ENCODE peak calls at places on chromosomes 3 and 15, in six cellular contexts. M is cardiac fibroblast; G is memory B cell; I is skeletal muscle cell; R is posterior vena cava; O is activated effector memory CD4-positive, alpha-beta T cell treated with anti-CD3 and anti-CD28 coated beads, Interleukin-2, amount 50 U/mL, for 16 hours. K is an unnamed sample.

GRCh38 chr3:79558943-79559342 is 208.9 kb downstream of the ROBO1 start:
- DNase-seq in M (no peak), G (no peak), I (no peak), R (no peak), O (no peak), K (no peak)

GRCh38 chr15:63156708-63157065 is 590 bp downstream of the RPS27L start:
- DNase-seq in M (peak; percentile 58), G (no peak), I (no peak), R (no peak), O (peak; percentile 64), K (peak; percentile 69)

GRCh38 chr3:65177879-65178484 is 490.2 kb upstream of the ADAMTS9 start:
- DNase-seq in M (peak; percentile 60), G (no peak), I (no peak), R (no peak), O (no peak), K (peak; percentile 30)

GRCh38 chr3:7781395-7781794 is 720.2 kb upstream of the LMCD1 start:
- DNase-seq in M (no peak), G (no peak), I (no peak), R (no peak), O (no peak), K (no peak)

GRCh38 chr15:52636459-52636858 is 42.7 kb downstream of the ATOSA start:
- DNase-seq in M (no peak), G (no peak), I (no peak), R (no peak), O (no peak), K (no peak)

GRCh38 chr3:38297947-38298711 is 16.0 kb downstream of the SLC22A14 start:
- DNase-seq in M (peak; percentile 46), G (no peak), I (no peak), R (no peak), O (no peak), K (peak; percentile 18)

GRCh38 chr3:117589454-117589853 is 879.9 kb downstream of the TUSC7 start:
- DNase-seq in M (no peak), G (no peak), I (no peak), R (no peak), O (no peak), K (no peak)

GRCh38 chr15:60731583-60732130 is 252.7 kb upstream of the ICE2 start:
- DNase-seq in M (no peak), G (no peak), I (no peak), R (no peak), O (no peak), K (peak; percentile 15)

GRCh38 chr15:45093622-45094357 is 20.2 kb downstream of the DUOX2 start:
- DNase-seq in M (no peak), G (no peak), I (no peak), R (peak; percentile 62), O (peak; percentile 55), K (no peak)

GRCh38 chr15:31439328-31439727 is 112.7 kb downstream of the KLF13 start:
- DNase-seq in M (peak; percentile 28), G (no peak), I (no peak), R (peak; percentile 70), O (no peak), K (no peak)

GRCh38 chr15:69718916-69719315 is 266.3 kb downstream of the RPLP1 start:
- DNase-seq in M (no peak), G (peak; percentile 16), I (no peak), R (no peak), O (no peak), K (no peak)

GRCh38 chr3:122993573-122993972 is 34.0 kb downstream of the SEMA5B start:
- DNase-seq in M (no peak), G (no peak), I (no peak), R (no peak), O (no peak), K (no peak)

GRCh38 chr3:112644453-112644852 is 3.5 kb upstream of the CCDC80 start:
- DNase-seq in M (no peak), G (no peak), I (no peak), R (no peak), O (no peak), K (no peak)

GRCh38 chr3:185279582-185280138 is 25.8 kb upstream of the EHHADH start:
- DNase-seq in M (no peak), G (no peak), I (no peak), R (no peak), O (no peak), K (no peak)

GRCh38 chr3:122660575-122660974 is 20.1 kb upstream of the PARP14 start:
- DNase-seq in M (peak; percentile 21), G (no peak), I (no peak), R (no peak), O (no peak), K (no peak)

GRCh38 chr3:124780356-124780755 is 50.1 kb downstream of the UMPS start:
- DNase-seq in M (peak; percentile 80), G (no peak), I (peak; percentile 68), R (peak; percentile 94), O (no peak), K (peak; percentile 76)

GRCh38 chr3:100913870-100914654 is 79.2 kb downstream of the ABI3BP start:
- DNase-seq in M (peak; percentile 87), G (no peak), I (peak; percentile 52), R (peak; percentile 92), O (no peak), K (peak; percentile 31)

GRCh38 chr3:61627768-61628185 is 66.4 kb downstream of the PTPRG start:
- DNase-seq in M (peak; percentile 89), G (no peak), I (peak; percentile 67), R (no peak), O (no peak), K (peak; percentile 96)

GRCh38 chr15:58440922-58441321 is 9.1 kb downstream of the LIPC start:
- DNase-seq in M (no peak), G (no peak), I (no peak), R (no peak), O (no peak), K (no peak)

GRCh38 chr3:45092132-45093031 is 53.8 kb downstream of the CDCP1 start:
- DNase-seq in M (peak; percentile 86), G (no peak), I (no peak), R (no peak), O (no peak), K (peak; percentile 91)

GRCh38 chr3:23624305-23624704 is 181.4 kb upstream of the UBE2E1 start:
- DNase-seq in M (no peak), G (no peak), I (no peak), R (no peak), O (no peak), K (no peak)

GRCh38 chr3:9780451-9780797 is 10.7 kb upstream of the CAMK1 start:
- DNase-seq in M (no peak), G (no peak), I (no peak), R (no peak), O (no peak), K (no peak)

GRCh38 chr3:30227571-30228301 is 378.7 kb upstream of the TGFBR2 start:
- DNase-seq in M (peak; percentile 97), G (no peak), I (peak; percentile 88), R (no peak), O (no peak), K (peak; percentile 97)

GRCh38 chr3:153115326-153115725 is 46.7 kb upstream of the RAP2B start:
- DNase-seq in M (no peak), G (no peak), I (no peak), R (no peak), O (no peak), K (no peak)

GRCh38 chr15:77504310-77504709 is 83.6 kb downstream of the HMG20A start:
- DNase-seq in M (no peak), G (no peak), I (no peak), R (no peak), O (no peak), K (no peak)

GRCh38 chr3:149180057-149180573 is 41.5 kb downstream of the CP start:
- DNase-seq in M (peak; percentile 100), G (no peak), I (peak; percentile 100), R (peak; percentile 95), O (no peak), K (peak; percentile 98)

GRCh38 chr15:69405110-69405509 is 9.0 kb upstream of the KIF23 start:
- DNase-seq in M (no peak), G (no peak), I (no peak), R (no peak), O (no peak), K (peak; percentile 43)

GRCh38 chr3:158768361-158768787 is 33.5 kb upstream of the MFSD1 start:
- DNase-seq in M (peak; percentile 52), G (no peak), I (peak; percentile 61), R (peak; percentile 92), O (no peak), K (peak; percentile 63)

GRCh38 chr3:21462151-21462550 is 288.9 kb downstream of the ZNF385D start:
- DNase-seq in M (peak; percentile 47), G (no peak), I (no peak), R (no peak), O (no peak), K (no peak)

GRCh38 chr3:16441306-16441898 is 72.1 kb downstream of the RFTN1 start:
- DNase-seq in M (peak; percentile 60), G (no peak), I (no peak), R (no peak), O (no peak), K (peak; percentile 94)

GRCh38 chr15:36449084-36449661 is 130.3 kb upstream of the CDIN1 start:
- DNase-seq in M (no peak), G (no peak), I (no peak), R (no peak), O (no peak), K (no peak)

GRCh38 chr3:155495387-155495786 is 201.9 kb upstream of the STRIT1 start:
- DNase-seq in M (peak; percentile 3), G (no peak), I (peak; percentile 41), R (no peak), O (no peak), K (no peak)

GRCh38 chr3:73188707-73189106 is 127.2 kb downstream of the EBLN2 start:
- DNase-seq in M (no peak), G (no peak), I (no peak), R (no peak), O (no peak), K (no peak)

GRCh38 chr3:64031540-64032533 is 8.5 kb upstream of the PSMD6 start:
- DNase-seq in M (no peak), G (no peak), I (no peak), R (no peak), O (no peak), K (peak; percentile 18)

GRCh38 chr3:127136706-127137105 is 56.2 kb upstream of the PRR23E start:
- DNase-seq in M (no peak), G (no peak), I (no peak), R (no peak), O (no peak), K (no peak)

GRCh38 chr3:24156466-24156865 is 211.4 kb downstream of the NR1D2 start:
- DNase-seq in M (peak; percentile 64), G (no peak), I (peak; percentile 9), R (no peak), O (no peak), K (peak; percentile 33)

GRCh38 chr3:151478376-151478702 is 17.5 kb upstream of the IGSF10 start:
- DNase-seq in M (no peak), G (no peak), I (no peak), R (no peak), O (no peak), K (no peak)

GRCh38 chr15:65979316-65979715 is 110.0 kb downstream of the RAB11A start:
- DNase-seq in M (peak; percentile 20), G (no peak), I (no peak), R (no peak), O (no peak), K (no peak)